ENCODE peak calls at places on chromosomes 6 and 20, in five cellular contexts. X is IMR-90, Y is H1, E is neuronal stem cell, Q is mesenchymal stem cell. J is an unnamed sample.
A peak's percentile ranks its signal among the peaks of the same experiment; 100 is the strongest.

GRCh38 chr6:13407709-13408695 is 79.4 kb downstream of the GFOD1 start:
- DNase-seq in E (no peak), Q (peak; percentile 79), X (peak; percentile 87), Y (no peak), J (no peak)

GRCh38 chr6:108944058-108944457 is 95.8 kb downstream of the ARMC2 start:
- DNase-seq in E (no peak), Q (no peak), X (no peak), Y (no peak), J (no peak)

GRCh38 chr6:25017932-25018581 is 82.3 kb upstream of the RIPOR2 start:
- DNase-seq in X (peak; percentile 65), E (peak; percentile 48), Q (peak; percentile 47), Y (peak; percentile 75), J (peak; percentile 81)

GRCh38 chr20:50434653-50435396 is 75.4 kb upstream of the PTPN1 start:
- DNase-seq in Y (no peak), Q (peak; percentile 92), E (no peak), X (peak; percentile 86), J (no peak)

GRCh38 chr20:57900226-57900905 is 190.6 kb upstream of the PMEPA1 start:
- DNase-seq in Y (no peak), X (no peak), Q (no peak), E (no peak), J (no peak)

GRCh38 chr20:13990465-13990864 is at the start of gene SEL1L2:
- DNase-seq in Y (peak; percentile 52), E (peak; percentile 66), X (no peak), Q (no peak), J (peak; percentile 84)

GRCh38 chr6:152948150-152948768 is 34.6 kb downstream of the FBXO5 start:
- DNase-seq in Q (peak; percentile 58), E (peak; percentile 33), X (peak; percentile 52), Y (no peak), J (no peak)

GRCh38 chr6:30206799-30207618 is 6.2 kb downstream of the TRIM26 start:
- DNase-seq in X (peak; percentile 20), Y (no peak), E (no peak), Q (peak; percentile 30), J (peak; percentile 63)

GRCh38 chr6:150142304-150142656 is 564 bp upstream of the PPP1R14C start:
- DNase-seq in X (no peak), Y (no peak), E (no peak), Q (peak; percentile 5), J (no peak)

GRCh38 chr6:71496018-71496800 is 207.6 kb downstream of the OGFRL1 start:
- DNase-seq in Y (no peak), X (peak; percentile 31), E (no peak), Q (peak; percentile 58), J (no peak)

GRCh38 chr6:125375841-125376240 is 74.1 kb upstream of the HDDC2 start:
- DNase-seq in Y (no peak), X (no peak), E (no peak), Q (peak; percentile 50), J (no peak)

GRCh38 chr6:158847786-158848185 is 28.6 kb upstream of the EZR start:
- DNase-seq in Q (no peak), Y (no peak), X (no peak), E (no peak), J (no peak)

GRCh38 chr6:6654599-6655575 is 66.4 kb downstream of the LY86 start:
- DNase-seq in X (no peak), Q (no peak), E (no peak), Y (no peak), J (no peak)

GRCh38 chr20:25257756-25258462 is 10.0 kb downstream of the PYGB start:
- DNase-seq in X (no peak), Q (no peak), Y (no peak), E (no peak), J (peak; percentile 20)

GRCh38 chr6:66896415-66896814 is 1189.4 kb upstream of the EYS start:
- DNase-seq in Y (no peak), Q (no peak), E (no peak), X (no peak), J (no peak)

GRCh38 chr20:23349338-23350006 is 1.1 kb upstream of the NXT1 start:
- DNase-seq in X (no peak), Y (no peak), Q (no peak), E (no peak), J (peak; percentile 34)

GRCh38 chr6:24107294-24107693 is 18.7 kb upstream of the NRSN1 start:
- DNase-seq in Y (no peak), Q (no peak), E (no peak), X (no peak), J (no peak)

GRCh38 chr6:129644567-129645015 is 65.4 kb downstream of the ARHGAP18 start:
- DNase-seq in Y (no peak), Q (peak; percentile 60), X (peak; percentile 76), E (no peak), J (no peak)

GRCh38 chr6:84461461-84461860 is 234.0 kb upstream of the CEP162 start:
- DNase-seq in Q (no peak), E (no peak), Y (no peak), X (no peak), J (no peak)

GRCh38 chr20:43404880-43405279 is 52.8 kb upstream of the SRSF6 start:
- DNase-seq in X (no peak), Y (peak; percentile 83), E (no peak), Q (no peak), J (peak; percentile 73)

GRCh38 chr6:21999012-21999528 is 297.8 kb downstream of the PRL start:
- DNase-seq in E (no peak), Q (peak; percentile 79), Y (no peak), X (peak; percentile 76), J (no peak)

GRCh38 chr6:151375833-151376232 is 15.5 kb downstream of the ZBTB2 start:
- DNase-seq in Q (no peak), E (no peak), Y (no peak), X (no peak), J (no peak)

GRCh38 chr6:133360194-133360593 is 119.0 kb downstream of the EYA4 start:
- DNase-seq in E (no peak), Q (no peak), X (no peak), Y (no peak), J (no peak)

GRCh38 chr20:62025394-62025793 is 40.3 kb downstream of the TAF4 start:
- DNase-seq in X (no peak), E (no peak), Q (peak; percentile 8), Y (no peak), J (no peak)

GRCh38 chr20:17655286-17655651 is 26.8 kb downstream of the RRBP1 start:
- DNase-seq in X (no peak), Y (no peak), Q (no peak), E (no peak), J (peak; percentile 50)

GRCh38 chr6:42361036-42361435 is 90.7 kb downstream of the TRERF1 start:
- DNase-seq in Y (no peak), Q (no peak), E (no peak), X (no peak), J (no peak)

GRCh38 chr6:29744131-29744530 is 20.9 kb downstream of the HLA-F start:
- DNase-seq in X (no peak), Q (no peak), Y (no peak), E (no peak), J (no peak)

GRCh38 chr20:3378138-3378537 is 29.3 kb downstream of the DNAAF9 start:
- DNase-seq in Y (no peak), X (no peak), E (no peak), Q (peak; percentile 82), J (no peak)

GRCh38 chr6:111761783-111762312 is 111.4 kb downstream of the FYN start:
- DNase-seq in Q (no peak), Y (no peak), X (peak; percentile 19), E (no peak), J (no peak)

GRCh38 chr20:46651091-46651962 is at the start of gene SLC13A3:
- DNase-seq in X (no peak), E (peak; percentile 21), Y (peak; percentile 74), Q (no peak), J (peak; percentile 62)

GRCh38 chr6:26336355-26337198 is 28.4 kb upstream of the BTN3A2 start:
- DNase-seq in E (no peak), Q (peak; percentile 62), Y (no peak), X (peak; percentile 74), J (no peak)

GRCh38 chr6:170147056-170147787 is 143.7 kb downstream of the DLL1 start:
- DNase-seq in Y (no peak), X (no peak), E (no peak), Q (no peak), J (no peak)

GRCh38 chr6:162964703-162965140 is 236.9 kb downstream of the PACRG start:
- DNase-seq in E (no peak), Q (peak; percentile 98), X (peak; percentile 99), Y (no peak), J (no peak)

GRCh38 chr6:19860235-19860877 is 23.2 kb downstream of the ID4 start:
- DNase-seq in Q (no peak), E (no peak), X (no peak), Y (no peak), J (no peak)

GRCh38 chr6:37029249-37029959 is 23.9 kb downstream of the FGD2 start:
- DNase-seq in X (peak; percentile 88), E (peak; percentile 48), Q (peak; percentile 90), Y (peak; percentile 82), J (peak; percentile 88)

GRCh38 chr20:38875170-38875993 is 50.8 kb upstream of the FAM83D start:
- DNase-seq in X (no peak), Q (no peak), E (no peak), Y (no peak), J (no peak)

GRCh38 chr6:33590531-33591198 is 10.6 kb upstream of the BAK1 start:
- DNase-seq in X (no peak), E (no peak), Q (no peak), Y (peak; percentile 62), J (peak; percentile 67)
- H3K14ac ChIP-seq in X (peak overlapping the region; percentile 68), E (no peak overlapping the region), Q (no peak overlapping the region), Y (no peak overlapping the region), J (peak overlapping the region; percentile 49)

GRCh38 chr6:28489366-28490190 is 26.0 kb downstream of the GPX6 start:
- DNase-seq in E (peak; percentile 72), Q (peak; percentile 79), Y (peak; percentile 82), X (peak; percentile 74), J (peak; percentile 92)
- H3K14ac ChIP-seq in E (peak overlapping the region; percentile 82), Q (no peak overlapping the region), Y (no peak overlapping the region), X (no peak overlapping the region), J (peak overlapping the region; percentile 87)

GRCh38 chr20:53737404-53738038 is 143.9 kb upstream of the ZNF217 start:
- DNase-seq in Q (peak; percentile 17), Y (no peak), X (no peak), E (no peak), J (no peak)
- H3K14ac ChIP-seq in Q (no peak overlapping the region), Y (no peak overlapping the region), X (peak overlapping the region; percentile 90), E (no peak overlapping the region), J (no peak overlapping the region)

GRCh38 chr20:48541581-48542071 is 286.2 kb downstream of the PREX1 start:
- DNase-seq in X (no peak), Q (no peak), E (no peak), Y (no peak), J (no peak)
- H3K14ac ChIP-seq in X (no peak overlapping the region), Q (no peak overlapping the region), E (no peak overlapping the region), Y (no peak overlapping the region), J (peak overlapping the region; percentile 52)

GRCh38 chr6:74578339-74578738 is 627.5 kb downstream of the COL12A1 start:
- DNase-seq in E (no peak), X (peak; percentile 89), Y (no peak), Q (peak; percentile 74), J (no peak)
- H3K14ac ChIP-seq in E (no peak overlapping the region), X (peak overlapping the region; percentile 30), Y (no peak overlapping the region), Q (no peak overlapping the region), J (no peak overlapping the region)